ENCODE peak calls at places on chromosomes 7 and 10, in nine cellular contexts. X is SK-N-SH; F is iris pigment epithelial cell; V is M059J; G is CD8-positive, alpha-beta memory T cell; R is lower leg skin; W is substantia nigra; Q is DMS79; Z is stimulated activated CD8-positive, alpha-beta memory T cell treated with anti-CD3 and anti-CD28 coated beads, Interleukin-2, amount 100 ng/mL, for 1 hour. S is an unnamed sample.

GRCh38 chr7:150449206-150449956 is 1.0 kb upstream of the GIMAP8 start:
- DNase-seq in X (no peak), F (no peak), V (no peak), G (no peak), R (peak), W (no peak), Q (no peak), Z (no peak), S (no peak)

GRCh38 chr10:74825033-74825370 is 1.4 kb upstream of the KAT6B start:
- DNase-seq in X (no peak), F (no peak), V (no peak), G (no peak), R (peak), W (peak), Q (no peak), Z (no peak), S (no peak)

GRCh38 chr10:88401671-88402347 is 181.3 kb downstream of the RNLS start:
- DNase-seq in X (no peak), F (peak), V (peak), G (no peak), R (no peak), W (no peak), Q (no peak), Z (no peak), S (no peak)

GRCh38 chr10:70343712-70344111 is 38.7 kb downstream of the LRRC20 start:
- DNase-seq in X (no peak), F (no peak), V (no peak), G (no peak), R (no peak), W (no peak), Q (no peak), Z (no peak), S (no peak)

GRCh38 chr10:79928028-79928583 is 20.8 kb downstream of the SFTPD start:
- DNase-seq in X (no peak), F (no peak), V (no peak), G (no peak), R (no peak), W (no peak), Q (no peak), Z (no peak), S (no peak)

GRCh38 chr7:95723583-95724180 is 48.7 kb upstream of the DYNC1I1 start:
- DNase-seq in X (peak), F (peak), V (peak), G (no peak), R (no peak), W (no peak), Q (peak), Z (no peak), S (peak)

GRCh38 chr10:129689681-129690080 is 222.6 kb downstream of the MGMT start:
- DNase-seq in X (no peak), F (no peak), V (no peak), G (no peak), R (peak), W (no peak), Q (no peak), Z (no peak), S (no peak)

GRCh38 chr10:49176310-49177268 is 11.6 kb downstream of the TMEM273 start:
- DNase-seq in X (no peak), F (no peak), V (no peak), G (no peak), R (no peak), W (no peak), Q (no peak), Z (no peak), S (no peak)

GRCh38 chr10:48464871-48465736 is 139.8 kb downstream of the ARHGAP22 start:
- DNase-seq in X (peak), F (no peak), V (no peak), G (no peak), R (no peak), W (peak), Q (no peak), Z (no peak), S (no peak)

GRCh38 chr10:4294271-4294670 is 509.3 kb upstream of the KLF6 start:
- DNase-seq in X (no peak), F (no peak), V (no peak), G (no peak), R (no peak), W (no peak), Q (no peak), Z (no peak), S (no peak)

GRCh38 chr7:26664735-26665420 is 199.5 kb downstream of the SKAP2 start:
- DNase-seq in X (no peak), F (peak), V (peak), G (peak), R (peak), W (no peak), Q (peak), Z (no peak), S (no peak)

GRCh38 chr10:80730522-80730921 is 192.8 kb downstream of the SH2D4B start:
- DNase-seq in X (no peak), F (no peak), V (no peak), G (no peak), R (no peak), W (no peak), Q (no peak), Z (no peak), S (no peak)

GRCh38 chr7:158542651-158543400 is 44.8 kb downstream of the PTPRN2 start:
- DNase-seq in X (no peak), F (no peak), V (no peak), G (no peak), R (no peak), W (no peak), Q (no peak), Z (no peak), S (no peak)

GRCh38 chr7:115357213-115357999 is 435.5 kb downstream of the MDFIC start:
- DNase-seq in X (no peak), F (no peak), V (no peak), G (no peak), R (no peak), W (no peak), Q (no peak), Z (no peak), S (peak)

GRCh38 chr10:36492590-36493510 is 632.5 kb upstream of the ANKRD30A start:
- DNase-seq in X (no peak), F (peak), V (peak), G (no peak), R (no peak), W (no peak), Q (no peak), Z (no peak), S (no peak)

GRCh38 chr10:129055966-129056365 is 411.1 kb upstream of the MGMT start:
- DNase-seq in X (peak), F (no peak), V (no peak), G (no peak), R (no peak), W (no peak), Q (no peak), Z (no peak), S (no peak)

GRCh38 chr7:34337163-34337562 is 320.9 kb upstream of the NPSR1 start:
- DNase-seq in X (no peak), F (no peak), V (no peak), G (no peak), R (no peak), W (no peak), Q (no peak), Z (no peak), S (no peak)

GRCh38 chr7:86226191-86226590 is 417.5 kb upstream of the GRM3 start:
- DNase-seq in X (no peak), F (no peak), V (no peak), G (no peak), R (no peak), W (no peak), Q (no peak), Z (no peak), S (no peak)

GRCh38 chr7:155277385-155277994 is 20.2 kb upstream of the INSIG1 start:
- DNase-seq in X (no peak), F (no peak), V (peak), G (no peak), R (no peak), W (no peak), Q (no peak), Z (no peak), S (no peak)

GRCh38 chr7:157405501-157405900 is 68.7 kb downstream of the DNAJB6 start:
- DNase-seq in X (peak), F (no peak), V (no peak), G (no peak), R (no peak), W (no peak), Q (no peak), Z (no peak), S (no peak)

GRCh38 chr10:130079614-130080460 is 30.8 kb downstream of the C10orf143 start:
- DNase-seq in X (no peak), F (no peak), V (no peak), G (no peak), R (no peak), W (no peak), Q (no peak), Z (no peak), S (no peak)

GRCh38 chr10:2951235-2951835 is 116.0 kb upstream of the PFKP start:
- DNase-seq in X (no peak), F (no peak), V (no peak), G (no peak), R (no peak), W (no peak), Q (no peak), Z (no peak), S (no peak)

S was measured in HS-5.